ENCODE peak calls at places on chromosome 7, in seven cellular contexts. L is mucosa of descending colon, Q is right atrium auricular region, J is stomach, G is PC-3, F is thoracic aorta, U is left lung. Y is an unnamed sample.

GRCh38 chr7:44147026-44147881 is 6.1 kb upstream of the MYL7 start:
- DNase-seq in L (no peak), Q (no peak), J (no peak), G (no peak), F (no peak), U (peak; percentile 32), Y (peak; percentile 65)

GRCh38 chr7:54758702-54759665 is at the start of gene SEC61G:
- DNase-seq in L (peak; percentile 98), Q (peak; percentile 98), J (peak; percentile 98), G (peak; percentile 98), F (peak; percentile 89), U (peak; percentile 97), Y (peak; percentile 95)

GRCh38 chr7:114759347-114760062 is 162.4 kb upstream of the MDFIC start:
- DNase-seq in L (no peak), Q (no peak), J (no peak), G (peak; percentile 90), F (no peak), U (no peak), Y (no peak)

GRCh38 chr7:129014501-129015101 is 40.3 kb downstream of the TNPO3 start:
- DNase-seq in L (no peak), Q (no peak), J (no peak), G (no peak), F (no peak), U (no peak), Y (no peak)

GRCh38 chr7:98394377-98394836 is 6.5 kb downstream of the BAIAP2L1 start:
- DNase-seq in L (no peak), Q (no peak), J (no peak), G (peak; percentile 81), F (no peak), U (no peak), Y (no peak)

GRCh38 chr7:42096681-42097637 is 140.1 kb downstream of the GLI3 start:
- DNase-seq in L (no peak), Q (peak; percentile 65), J (peak; percentile 71), G (no peak), F (no peak), U (no peak), Y (no peak)

GRCh38 chr7:78334027-78334825 is 535.7 kb downstream of the PHTF2 start:
- DNase-seq in L (no peak), Q (no peak), J (no peak), G (no peak), F (no peak), U (no peak), Y (no peak)

GRCh38 chr7:73851410-73852338 is 9.3 kb upstream of the TMEM270 start:
- DNase-seq in L (peak; percentile 3), Q (no peak), J (no peak), G (peak; percentile 98), F (no peak), U (no peak), Y (no peak)

GRCh38 chr7:7181519-7182155 is 707 bp upstream of the C1GALT1 start:
- DNase-seq in L (peak; percentile 59), Q (no peak), J (peak; percentile 50), G (peak; percentile 20), F (no peak), U (peak; percentile 37), Y (no peak)

GRCh38 chr7:128210590-128211570 is 30.2 kb upstream of the LEP start:
- DNase-seq in L (no peak), Q (no peak), J (no peak), G (peak; percentile 42), F (no peak), U (no peak), Y (no peak)

GRCh38 chr7:34190299-34190698 is 285.0 kb downstream of the BMPER start:
- DNase-seq in L (no peak), Q (no peak), J (no peak), G (no peak), F (no peak), U (no peak), Y (no peak)

GRCh38 chr7:29113384-29114102 is 32.8 kb downstream of the CPVL start:
- DNase-seq in L (no peak), Q (no peak), J (no peak), G (peak; percentile 89), F (no peak), U (no peak), Y (no peak)

GRCh38 chr7:27942711-27943110 is 202.7 kb downstream of the TAX1BP1 start:
- DNase-seq in L (no peak), Q (no peak), J (no peak), G (no peak), F (no peak), U (no peak), Y (no peak)

GRCh38 chr7:130210181-130210935 is 2.7 kb downstream of the SSMEM1 start:
- DNase-seq in L (no peak), Q (no peak), J (no peak), G (peak; percentile 40), F (no peak), U (no peak), Y (no peak)

GRCh38 chr7:106618480-106618879 is 42.5 kb downstream of the CCDC71L start:
- DNase-seq in L (no peak), Q (no peak), J (no peak), G (peak; percentile 29), F (no peak), U (no peak), Y (no peak)

GRCh38 chr7:50661345-50662058 is 96.3 kb upstream of the DDC start:
- DNase-seq in L (no peak), Q (no peak), J (no peak), G (no peak), F (no peak), U (no peak), Y (no peak)

GRCh38 chr7:84855758-84856157 is 331.1 kb downstream of the SEMA3D start:
- DNase-seq in L (no peak), Q (no peak), J (no peak), G (no peak), F (no peak), U (no peak), Y (no peak)

GRCh38 chr7:137880432-137880831 is 33.7 kb upstream of the DGKI start:
- DNase-seq in L (no peak), Q (no peak), J (no peak), G (no peak), F (no peak), U (no peak), Y (no peak)

GRCh38 chr7:65382452-65382851 is 8.8 kb downstream of the ZNF92 start:
- DNase-seq in L (no peak), Q (no peak), J (no peak), G (no peak), F (no peak), U (no peak), Y (no peak)

GRCh38 chr7:29007127-29007526 is 49.0 kb upstream of the TRIL start:
- DNase-seq in L (no peak), Q (no peak), J (no peak), G (no peak), F (no peak), U (no peak), Y (no peak)

GRCh38 chr7:130095812-130096211 is 25.5 kb downstream of the KLHDC10 start:
- DNase-seq in L (no peak), Q (no peak), J (no peak), G (no peak), F (no peak), U (no peak), Y (no peak)

GRCh38 chr7:32631021-32631420 is 135.7 kb downstream of the AVL9 start:
- DNase-seq in L (no peak), Q (no peak), J (no peak), G (no peak), F (no peak), U (no peak), Y (no peak)

GRCh38 chr7:57177856-57178767 is 45.9 kb upstream of the ZNF479 start:
- DNase-seq in L (no peak), Q (no peak), J (no peak), G (no peak), F (no peak), U (no peak), Y (no peak)

GRCh38 chr7:57179776-57180415 is 47.7 kb upstream of the ZNF479 start:
- DNase-seq in L (no peak), Q (no peak), J (no peak), G (no peak), F (no peak), U (no peak), Y (no peak)

GRCh38 chr7:57181281-57181680 is 49.0 kb upstream of the ZNF479 start:
- DNase-seq in L (no peak), Q (no peak), J (no peak), G (no peak), F (no peak), U (no peak), Y (no peak)

GRCh38 chr7:57178768-57179139 is 46.5 kb upstream of the ZNF479 start:
- DNase-seq in L (no peak), Q (no peak), J (no peak), G (no peak), F (no peak), U (no peak), Y (no peak)

GRCh38 chr7:57182031-57182430 is 49.8 kb upstream of the ZNF479 start:
- DNase-seq in L (no peak), Q (no peak), J (no peak), G (peak; percentile 2), F (no peak), U (no peak), Y (no peak)
- TF ChIP-seq CTCF in L (no peak), Q (no peak), J (no peak), G (no peak), F (no peak), U (no peak), Y (no peak)

GRCh38 chr7:19117081-19117869 is at the start of gene TWIST1:
- DNase-seq in L (peak; percentile 57), Q (peak; percentile 75), J (no peak), G (peak; percentile 77), F (no peak), U (no peak), Y (peak; percentile 85)
- TF ChIP-seq CTCF in L (no peak), Q (no peak), J (no peak), G (no peak), F (peak; percentile 9), U (no peak), Y (peak; percentile 24)

DNA sequence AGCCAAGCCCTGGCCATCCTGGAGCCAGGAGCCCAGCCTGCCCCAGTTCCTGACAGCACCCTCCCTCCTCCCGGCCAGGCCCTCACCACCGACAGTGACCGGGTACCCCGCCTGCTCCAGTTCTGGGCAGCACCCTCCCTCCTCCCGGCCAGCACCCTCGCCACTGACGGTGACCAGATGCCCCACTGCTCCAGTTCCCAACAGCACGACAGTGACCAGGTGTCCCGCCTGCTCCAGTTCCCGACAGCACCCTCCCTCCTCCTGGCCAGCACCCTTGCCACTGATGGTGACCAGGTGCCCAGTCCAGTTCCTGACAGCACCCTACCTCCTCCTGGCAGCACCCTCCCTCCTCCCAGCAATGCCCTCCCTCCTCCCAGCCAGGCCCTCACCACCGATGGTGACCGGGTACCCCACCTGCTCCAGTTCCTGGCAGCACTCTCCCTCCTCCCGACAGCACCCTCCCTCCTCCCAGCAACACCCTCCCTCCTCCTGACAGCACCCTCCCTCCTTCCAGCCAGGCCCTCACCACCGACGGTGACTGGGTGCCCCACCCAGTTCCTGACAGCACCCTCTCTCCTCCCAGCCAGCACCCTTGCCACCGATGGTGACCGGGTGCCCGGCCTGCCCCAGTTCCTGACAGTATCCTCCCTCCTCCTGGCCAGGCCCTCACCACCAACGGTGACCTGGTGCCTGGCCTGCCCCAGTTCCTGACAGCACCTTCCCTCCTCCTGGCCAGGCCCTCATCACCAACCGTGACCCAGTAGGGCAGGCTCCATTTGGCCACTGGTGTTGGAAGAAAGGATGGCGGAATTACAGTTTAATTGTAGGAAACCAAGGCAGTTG is 40.3 kb downstream of the VIPR2 start:
- DNase-seq in L (no peak), Q (no peak), J (no peak), G (no peak), F (no peak), U (peak; percentile 31), Y (no peak)
- TF ChIP-seq CTCF in L (no peak), Q (no peak), J (no peak), G (no peak), F (no peak), U (no peak), Y (no peak)

GRCh38 chr7:154914580-154915380 is 88.1 kb downstream of the PAXIP1 start:
- DNase-seq in L (no peak), Q (no peak), J (no peak), G (no peak), F (no peak), U (no peak), Y (no peak)
- TF ChIP-seq CTCF in L (no peak), Q (no peak), J (no peak), G (no peak), F (no peak), U (no peak), Y (peak; percentile 22)